ENCODE peak calls at places on chromosomes 11 and 22, in nine cellular contexts. G, N, R, H, Q, K, V, T and I are unnamed samples.

GRCh38 chr11:29005401-29005980 is 897.3 kb downstream of the METTL15 start:
- DNase-seq in K (no peak), T (no peak), G (no peak), N (no peak), R (no peak), V (no peak), H (no peak), Q (no peak), I (no peak)

GRCh38 chr11:128862913-128863660 is 4.0 kb downstream of the KCNJ1 start:
- DNase-seq in K (no peak), T (no peak), G (no peak), R (no peak), H (no peak), Q (no peak), N (no peak), V (no peak), I (no peak)

GRCh38 chr11:82775736-82776346 is 42.2 kb upstream of the FAM181B start:
- DNase-seq in G (no peak), T (no peak), Q (no peak), N (peak; percentile 51), R (peak; percentile 26), V (peak; percentile 36), H (no peak), K (no peak), I (no peak)

GRCh38 chr11:2827792-2828191 is 57.8 kb downstream of the CDKN1C start:
- DNase-seq in K (peak; percentile 64), R (no peak), H (no peak), Q (no peak), V (no peak), N (no peak), G (no peak), T (no peak), I (no peak)

GRCh38 chr11:72007089-72007476 is 8.4 kb downstream of the IL18BP start:
- DNase-seq in V (no peak), G (no peak), Q (no peak), T (no peak), H (no peak), R (no peak), K (no peak), N (peak; percentile 12), I (no peak)

GRCh38 chr11:128422576-128423370 is 164.6 kb downstream of the ETS1 start:
- DNase-seq in R (no peak), V (no peak), Q (no peak), G (no peak), K (no peak), T (peak; percentile 93), N (no peak), H (peak; percentile 69), I (no peak)

GRCh38 chr11:22169833-22170232 is 23.1 kb upstream of the ANO5 start:
- DNase-seq in H (no peak), Q (no peak), G (peak; percentile 44), K (no peak), V (no peak), T (no peak), N (no peak), R (no peak), I (no peak)

GRCh38 chr11:126459691-126460404 is 104.4 kb downstream of the ST3GAL4 start:
- DNase-seq in V (no peak), H (no peak), R (no peak), N (no peak), G (peak; percentile 38), K (no peak), T (no peak), Q (no peak), I (no peak)

GRCh38 chr22:46444390-46444854 is 93.0 kb downstream of the CELSR1 start:
- DNase-seq in G (no peak), Q (no peak), K (no peak), H (no peak), R (no peak), N (no peak), V (no peak), T (no peak), I (no peak)

GRCh38 chr11:116187026-116187425 is 585.8 kb downstream of the BUD13 start:
- DNase-seq in T (no peak), G (no peak), V (no peak), Q (no peak), N (no peak), H (no peak), R (no peak), K (no peak), I (no peak)

GRCh38 chr11:72982286-72982685 is 159.8 kb downstream of the FCHSD2 start:
- DNase-seq in N (no peak), R (no peak), G (no peak), T (no peak), H (no peak), V (no peak), Q (no peak), K (no peak), I (no peak)